ENCODE peak calls at places on chromosome 1, in four cellular contexts. V, G, P and A are unnamed samples. For H3K27me3, the result is how much of the 10 kb centered on the place peaks cover.

GRCh38 chr1:45566722-45567121 is 16.1 kb downstream of the AKR1A1 start:
- DNase-seq in G (peak), P (no peak), V (peak), A (peak)

GRCh38 chr1:246151796-246152434 is 355.2 kb downstream of the SMYD3 start:
- DNase-seq in G (no peak), V (no peak), P (peak), A (no peak)

GRCh38 chr1:198604973-198605372 is 33.9 kb upstream of the PTPRC start:
- DNase-seq in V (no peak), G (no peak), P (no peak), A (no peak)

GRCh38 chr1:171742577-171742922 is 685 bp upstream of the VAMP4 start:
- DNase-seq in P (peak), G (peak), V (peak), A (no peak)

GRCh38 chr1:53639251-53639721 is 99.7 kb downstream of the GLIS1 start:
- DNase-seq in G (peak), P (peak), V (no peak), A (no peak)

GRCh38 chr1:92486251-92487077 is at the start of gene GFI1:
- DNase-seq in V (no peak), P (no peak), G (peak), A (peak)

GRCh38 chr1:192878249-192878648 is 69.4 kb downstream of the RGS2 start:
- DNase-seq in G (no peak), P (peak), V (peak), A (no peak)

GRCh38 chr1:47436979-47437517 is 796 bp upstream of the FOXD2 start:
- DNase-seq in V (no peak), G (no peak), P (peak), A (no peak)

GRCh38 chr1:24216730-24217129 is 29.6 kb upstream of the IFNLR1 start:
- DNase-seq in P (no peak), V (no peak), G (no peak), A (no peak)

GRCh38 chr1:7218210-7218832 is 433.1 kb downstream of the CAMTA1 start:
- DNase-seq in G (no peak), V (no peak), P (peak), A (no peak)

GRCh38 chr1:6245869-6246496 is 2.0 kb downstream of the HES3 start:
- DNase-seq in P (no peak), V (no peak), G (no peak), A (peak)

GRCh38 chr1:3453891-3454810 is at the start of gene ARHGEF16:
- DNase-seq in P (peak), V (no peak), G (peak), A (peak)

GRCh38 chr1:156822680-156823079 is 6.0 kb upstream of the SH2D2A start:
- DNase-seq in G (no peak), P (no peak), V (no peak), A (no peak)

GRCh38 chr1:153619171-153619570 is 3.0 kb upstream of the S100A14 start:
- DNase-seq in V (no peak), G (no peak), P (no peak), A (no peak)

GRCh38 chr1:84163123-84164038 is 19.3 kb downstream of the PRKACB start:
- DNase-seq in V (no peak), G (no peak), P (no peak), A (no peak)

GRCh38 chr1:180632326-180633088 is 685 bp downstream of the XPR1 start:
- DNase-seq in V (no peak), G (peak), P (no peak), A (peak)
- TF ChIP-seq CTCF in V (no peak), G (no peak), P (no peak), A (peak)

GRCh38 chr1:95226781-95227660 is 7.0 kb upstream of the RWDD3 start:
- DNase-seq in V (no peak), P (no peak), G (no peak), A (no peak)
- H3K27me3 ChIP-seq in V (under half), P (under half), G (under half), A (under half)

DNA sequence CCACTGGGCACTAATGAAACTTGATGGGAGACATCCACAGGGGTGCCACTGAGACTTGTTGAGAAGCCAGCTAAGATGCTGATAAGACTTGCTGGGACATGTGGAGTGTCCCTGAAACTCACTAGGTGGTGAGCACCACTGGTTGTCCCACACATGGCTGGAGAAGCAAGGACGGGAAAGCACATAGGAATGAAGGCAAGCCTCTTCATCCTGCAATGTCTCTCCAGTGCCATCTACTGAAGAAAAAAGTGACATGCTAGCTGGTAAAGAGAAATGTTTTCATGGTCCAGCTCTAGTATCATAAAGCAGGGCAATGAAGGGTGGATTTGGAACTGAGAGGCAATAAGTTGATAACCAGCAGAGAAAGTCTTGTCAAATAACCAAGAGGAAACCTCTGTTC is 283.0 kb downstream of the PAPPA2 start:
- DNase-seq in G (no peak), V (no peak), P (no peak), A (no peak)
- TF ChIP-seq CTCF in G (no peak), V (no peak), P (no peak), A (no peak)

GRCh38 chr1:32892368-32893197 is 6.3 kb downstream of the HPCA start:
- DNase-seq in P (no peak), V (no peak), G (peak), A (peak)

GRCh38 chr1:32889731-32890278 is 3.5 kb downstream of the HPCA start:
- DNase-seq in G (no peak), V (no peak), P (no peak), A (no peak)

GRCh38 chr1:32891630-32892029 is 5.3 kb downstream of the HPCA start:
- DNase-seq in P (no peak), G (no peak), V (no peak), A (no peak)

GRCh38 chr1:32890516-32891240 is 4.4 kb downstream of the HPCA start:
- DNase-seq in P (no peak), V (no peak), G (peak), A (no peak)

GRCh38 chr1:32891241-32891570 is 4.9 kb downstream of the HPCA start:
- DNase-seq in V (no peak), G (peak), P (no peak), A (no peak)
- H3K27me3 ChIP-seq in V (under half), G (half or more), P (under half), A (half or more)

DNA sequence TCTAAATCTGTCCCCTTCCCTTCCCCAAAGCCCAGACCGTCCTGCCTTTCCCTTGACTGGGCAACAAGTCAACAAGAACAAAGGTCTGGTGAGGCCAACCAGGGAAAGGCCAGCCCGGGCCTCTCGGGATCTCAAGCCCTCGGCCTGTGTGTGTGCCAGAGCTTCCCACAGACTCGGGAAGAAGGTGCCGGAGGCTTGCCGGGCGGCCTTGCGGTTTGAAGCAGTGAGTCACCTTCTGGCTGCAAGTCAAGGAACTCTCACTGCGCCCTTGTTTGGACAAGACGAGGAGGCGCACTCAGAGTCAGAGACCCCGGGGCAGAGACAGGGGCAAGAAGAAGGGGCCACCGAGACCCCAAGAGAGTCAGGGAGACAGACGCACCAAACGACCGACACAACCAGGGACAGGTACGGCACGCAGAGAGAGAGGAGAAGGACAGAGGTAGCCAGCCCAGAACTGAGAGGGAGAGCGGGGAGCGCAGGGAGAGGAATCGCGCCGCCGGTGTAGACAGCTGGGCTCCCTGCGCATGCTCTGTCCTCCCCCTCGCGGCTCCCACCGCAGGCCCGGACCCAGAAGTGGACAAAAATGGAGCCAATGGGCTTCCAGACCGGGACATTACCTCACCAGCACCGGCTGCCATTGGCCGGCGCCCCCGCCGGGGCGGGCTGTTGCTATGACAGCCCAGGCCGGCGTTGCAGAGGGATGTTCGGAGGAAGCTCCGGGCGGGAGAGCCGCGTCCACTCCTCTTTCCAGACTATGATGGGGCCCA is 66.6 kb upstream of the LAPTM5 start:
- DNase-seq in P (peak), V (peak), G (peak), A (peak)
- TF ChIP-seq CTCF in P (no peak), V (no peak), G (no peak), A (no peak)